ENCODE peak calls at places on chromosomes 7 and 10, in four cellular contexts. M is A549, I is HepG2, A is H1. V is an unnamed sample.

GRCh38 chr7:131511774-131512535 is 44.5 kb downstream of the PODXL start:
- DNase-seq in A (no peak), I (no peak), M (no peak), V (no peak)

GRCh38 chr7:3537210-3537875 is 236.3 kb downstream of the SDK1 start:
- DNase-seq in I (no peak), M (no peak), A (no peak), V (no peak)

GRCh38 chr7:47326808-47327207 is 255.1 kb downstream of the TNS3 start:
- DNase-seq in A (no peak), M (no peak), I (no peak), V (no peak)

GRCh38 chr7:106460792-106461254 is 176.0 kb upstream of the NAMPT start:
- DNase-seq in M (no peak), A (no peak), I (no peak), V (no peak)

GRCh38 chr10:14047431-14047830 is 283.3 kb downstream of the FRMD4A start:
- DNase-seq in A (no peak), I (no peak), M (no peak), V (no peak)

GRCh38 chr7:24668922-24669635 is 88.2 kb downstream of the GSDME start:
- DNase-seq in M (no peak), A (no peak), I (no peak), V (peak; percentile 9)

GRCh38 chr10:131700506-131700905 is 200.3 kb upstream of the PPP2R2D start:
- DNase-seq in M (no peak), A (no peak), I (no peak), V (no peak)

GRCh38 chr7:5283421-5284303 is 919 bp downstream of the SLC29A4 start:
- DNase-seq in I (peak; percentile 9), A (no peak), M (peak; percentile 37), V (peak; percentile 36)

GRCh38 chr10:35225204-35225603 is 98.6 kb downstream of the CREM start:
- DNase-seq in A (no peak), I (no peak), M (no peak), V (no peak)

GRCh38 chr7:143395187-143396149 is 13.2 kb downstream of the EPHA1 start:
- DNase-seq in I (peak; percentile 85), M (no peak), A (no peak), V (peak; percentile 58)

GRCh38 chr10:11227103-11227502 is 209.4 kb downstream of the CELF2 start:
- DNase-seq in I (no peak), A (no peak), M (no peak), V (no peak)

GRCh38 chr10:60921631-60922030 is 22.4 kb downstream of the RHOBTB1 start:
- DNase-seq in I (no peak), A (no peak), M (no peak), V (no peak)

GRCh38 chr7:1697499-1698125 is 27.5 kb downstream of the ELFN1 start:
- DNase-seq in I (no peak), A (no peak), M (no peak), V (no peak)

GRCh38 chr7:45484094-45484493 is 90.1 kb upstream of the ADCY1 start:
- DNase-seq in I (no peak), M (no peak), A (no peak), V (no peak)

GRCh38 chr7:45101748-45102147 is 9.7 kb downstream of the TBRG4 start:
- DNase-seq in I (no peak), M (no peak), A (no peak), V (no peak)

GRCh38 chr7:121186746-121187145 is 142.1 kb upstream of the WNT16 start:
- DNase-seq in M (no peak), A (no peak), I (no peak), V (no peak)

GRCh38 chr7:39810204-39810642 is 139.8 kb upstream of the CDK13 start:
- DNase-seq in M (no peak), A (no peak), I (no peak), V (peak; percentile 74)

GRCh38 chr10:88851706-88852105 is at the start of gene ANKRD22:
- DNase-seq in I (no peak), A (no peak), M (peak; percentile 25), V (no peak)
- TF ChIP-seq RNF2 in I (no peak), A (no peak), M (no peak), V (no peak)

GRCh38 chr10:98620503-98620902 is 173.8 kb upstream of the HPS1 start:
- DNase-seq in M (no peak), A (peak; percentile 10), I (no peak), V (no peak)
- TF ChIP-seq RNF2 in M (no peak), A (no peak), I (no peak), V (no peak)

DNA sequence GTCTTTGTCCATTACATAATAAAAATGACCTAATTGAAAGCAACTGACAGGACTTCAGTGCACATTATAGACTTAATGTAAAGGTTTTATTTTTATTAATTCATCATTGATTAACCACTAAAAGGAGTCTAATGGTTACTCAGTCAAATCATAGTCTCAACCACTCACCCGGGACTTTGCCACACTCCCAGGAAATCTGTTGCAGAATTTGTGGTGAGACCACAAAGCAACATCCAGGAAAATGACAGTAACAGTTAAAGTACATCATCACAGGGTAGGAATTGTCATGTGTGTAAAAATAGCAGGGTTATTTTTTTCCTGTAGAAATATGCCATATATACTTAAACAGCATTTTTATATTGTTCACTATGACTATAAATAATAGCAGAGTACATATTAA is 6.3 kb upstream of the HGF start:
- DNase-seq in M (no peak), A (no peak), I (no peak), V (no peak)
- TF ChIP-seq RNF2 in M (no peak), A (no peak), I (no peak), V (no peak)

GRCh38 chr7:50502947-50503346 is 52.8 kb upstream of the FIGNL1 start:
- DNase-seq in M (no peak), A (no peak), I (no peak), V (no peak)

GRCh38 chr7:50499092-50499491 is 48.9 kb upstream of the FIGNL1 start:
- DNase-seq in I (no peak), M (no peak), A (no peak), V (no peak)

GRCh38 chr7:50505553-50505952 is 55.4 kb upstream of the FIGNL1 start:
- DNase-seq in A (no peak), I (no peak), M (no peak), V (no peak)

GRCh38 chr7:50504646-50505546 is 54.7 kb upstream of the FIGNL1 start:
- DNase-seq in M (no peak), I (no peak), A (no peak), V (no peak)

GRCh38 chr7:50502001-50502684 is 52.0 kb upstream of the FIGNL1 start:
- DNase-seq in I (no peak), M (no peak), A (no peak), V (peak; percentile 32)
- TF ChIP-seq RNF2 in I (no peak), M (no peak), A (no peak), V (no peak)

GRCh38 chr10:126734015-126734414 is 63.5 kb upstream of the C10orf90 start:
- DNase-seq in A (no peak), I (no peak), M (no peak), V (no peak)
- TF ChIP-seq RNF2 in A (no peak), I (no peak), M (no peak), V (no peak)

DNA sequence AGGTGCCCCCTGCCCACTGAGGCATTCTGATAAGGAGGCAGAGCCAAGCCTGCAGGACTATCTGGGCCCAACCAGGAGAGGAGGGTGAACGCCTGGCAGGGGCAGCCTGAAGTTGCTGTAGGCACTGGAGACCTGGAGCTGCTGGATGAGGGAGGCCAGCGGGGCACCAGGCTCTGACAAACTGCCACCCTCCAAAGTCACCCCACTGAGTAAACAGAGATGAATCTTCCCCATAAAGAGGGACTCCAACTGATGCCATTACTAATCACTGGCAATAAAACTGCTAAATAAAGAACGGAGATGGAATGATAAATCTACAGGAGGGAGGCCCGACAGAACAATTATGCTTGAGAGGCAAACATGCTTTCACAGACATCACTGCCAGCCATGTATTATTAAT is 44.2 kb downstream of the DRGX start:
- DNase-seq in M (no peak), A (no peak), I (no peak), V (no peak)
- TF ChIP-seq RNF2 in M (no peak), A (no peak), I (no peak), V (no peak)

GRCh38 chr10:12504176-12504575 is 154.8 kb downstream of the CAMK1D start:
- DNase-seq in M (no peak), A (no peak), I (no peak), V (no peak)
- TF ChIP-seq RNF2 in M (no peak), A (no peak), I (no peak), V (no peak)

GRCh38 chr7:7265057-7265456 is 82.7 kb downstream of the C1GALT1 start:
- DNase-seq in A (no peak), I (no peak), M (no peak), V (no peak)
- TF ChIP-seq RNF2 in A (no peak), I (no peak), M (no peak), V (no peak)

DNA sequence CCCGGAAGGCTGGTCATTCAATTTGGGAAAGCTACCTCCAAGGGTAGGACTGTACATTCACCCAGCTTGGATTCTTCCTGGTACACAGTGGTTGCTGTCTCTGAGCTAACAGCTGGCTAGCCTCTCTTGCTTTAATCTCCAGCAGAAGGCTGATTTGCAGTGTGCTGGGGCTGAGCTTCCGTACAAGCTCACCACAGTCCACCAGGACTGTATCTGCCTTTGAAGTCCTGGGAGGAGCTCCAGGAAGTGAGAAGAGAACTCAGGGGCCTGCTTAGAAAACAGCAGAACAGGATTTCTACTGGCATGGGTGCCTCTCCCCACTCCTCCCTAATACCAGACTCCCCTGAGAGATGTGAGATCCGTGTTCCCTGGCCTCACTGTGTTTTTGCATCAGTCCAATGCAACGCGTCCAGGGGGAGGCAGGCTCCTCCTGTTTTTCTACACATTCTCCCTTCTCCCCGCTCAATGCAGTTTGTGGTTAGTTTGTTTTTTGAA is 6.6 kb downstream of the AFAP1L2 start:
- DNase-seq in I (no peak), A (no peak), M (no peak), V (no peak)
- TF ChIP-seq RNF2 in I (no peak), A (no peak), M (no peak), V (no peak)

GRCh38 chr10:17544465-17544864 is 72.7 kb downstream of the HACD1 start:
- DNase-seq in I (no peak), M (no peak), A (no peak), V (no peak)
- TF ChIP-seq RNF2 in I (no peak), M (no peak), A (no peak), V (no peak)